ENCODE peak calls at places on chromosome 15, in nine cellular contexts. One of them, this sample, is unnamed. For H3K4me1, the result is how much of the 10 kb centered on the place peaks cover.

GRCh38 chr15:68885070-68885469 is 45.3 kb upstream of the SPESP1 start:
- DNase-seq in heart left ventricle: no peak
- DNase-seq in heart right ventricle: no peak
- DNase-seq in tibial artery: no peak
- DNase-seq in OCI-LY7: no peak
- DNase-seq in MM.1S: no peak
- DNase-seq in mammary epithelial cell: peak
- DNase-seq in naive thymus-derived CD4-positive, alpha-beta T cell: no peak
- DNase-seq in psoas muscle: no peak
- DNase-seq in this sample: no peak

GRCh38 chr15:64845183-64845611 is 3.5 kb downstream of the PLEKHO2 start:
- DNase-seq in heart left ventricle: peak
- DNase-seq in heart right ventricle: peak
- DNase-seq in tibial artery: peak
- DNase-seq in OCI-LY7: peak
- DNase-seq in MM.1S: no peak
- DNase-seq in mammary epithelial cell: no peak
- DNase-seq in naive thymus-derived CD4-positive, alpha-beta T cell: no peak
- DNase-seq in psoas muscle: no peak
- DNase-seq in this sample: peak

GRCh38 chr15:25501828-25502446 is 63.1 kb upstream of the UBE3A start:
- DNase-seq in heart left ventricle: no peak
- DNase-seq in heart right ventricle: no peak
- DNase-seq in tibial artery: no peak
- DNase-seq in OCI-LY7: peak
- DNase-seq in MM.1S: peak
- DNase-seq in mammary epithelial cell: no peak
- DNase-seq in naive thymus-derived CD4-positive, alpha-beta T cell: no peak
- DNase-seq in psoas muscle: no peak
- DNase-seq in this sample: no peak

GRCh38 chr15:60384052-60384451 is 13.7 kb downstream of the ANXA2 start:
- DNase-seq in heart left ventricle: no peak
- DNase-seq in heart right ventricle: no peak
- DNase-seq in tibial artery: no peak
- DNase-seq in OCI-LY7: no peak
- DNase-seq in MM.1S: no peak
- DNase-seq in mammary epithelial cell: no peak
- DNase-seq in naive thymus-derived CD4-positive, alpha-beta T cell: no peak
- DNase-seq in psoas muscle: no peak
- DNase-seq in this sample: no peak

GRCh38 chr15:95087253-95087609 is 855.9 kb downstream of the MCTP2 start:
- DNase-seq in heart left ventricle: no peak
- DNase-seq in heart right ventricle: no peak
- DNase-seq in tibial artery: no peak
- DNase-seq in OCI-LY7: no peak
- DNase-seq in MM.1S: no peak
- DNase-seq in mammary epithelial cell: no peak
- DNase-seq in naive thymus-derived CD4-positive, alpha-beta T cell: no peak
- DNase-seq in psoas muscle: no peak
- DNase-seq in this sample: no peak

GRCh38 chr15:83930813-83931212 is 276.9 kb downstream of the ADAMTSL3 start:
- DNase-seq in heart left ventricle: no peak
- DNase-seq in heart right ventricle: no peak
- DNase-seq in tibial artery: no peak
- DNase-seq in OCI-LY7: no peak
- DNase-seq in MM.1S: no peak
- DNase-seq in mammary epithelial cell: peak
- DNase-seq in naive thymus-derived CD4-positive, alpha-beta T cell: no peak
- DNase-seq in psoas muscle: no peak
- DNase-seq in this sample: no peak

GRCh38 chr15:69045810-69046209 is 31.3 kb downstream of the NOX5 start:
- DNase-seq in heart left ventricle: no peak
- DNase-seq in heart right ventricle: no peak
- DNase-seq in tibial artery: no peak
- DNase-seq in OCI-LY7: no peak
- DNase-seq in MM.1S: no peak
- DNase-seq in mammary epithelial cell: peak
- DNase-seq in naive thymus-derived CD4-positive, alpha-beta T cell: no peak
- DNase-seq in psoas muscle: no peak
- DNase-seq in this sample: no peak

GRCh38 chr15:55764398-55764797 is 21.4 kb upstream of the PRTG start:
- DNase-seq in heart left ventricle: no peak
- DNase-seq in heart right ventricle: no peak
- DNase-seq in tibial artery: no peak
- DNase-seq in OCI-LY7: no peak
- DNase-seq in MM.1S: no peak
- DNase-seq in mammary epithelial cell: no peak
- DNase-seq in naive thymus-derived CD4-positive, alpha-beta T cell: no peak
- DNase-seq in psoas muscle: no peak
- DNase-seq in this sample: no peak

GRCh38 chr15:101498076-101498730 is 8.7 kb upstream of the PCSK6 start:
- DNase-seq in heart left ventricle: no peak
- DNase-seq in heart right ventricle: no peak
- DNase-seq in tibial artery: no peak
- DNase-seq in OCI-LY7: no peak
- DNase-seq in MM.1S: no peak
- DNase-seq in mammary epithelial cell: no peak
- DNase-seq in naive thymus-derived CD4-positive, alpha-beta T cell: no peak
- DNase-seq in psoas muscle: no peak
- DNase-seq in this sample: no peak

GRCh38 chr15:101500865-101501551 is 11.5 kb upstream of the PCSK6 start:
- DNase-seq in heart left ventricle: no peak
- DNase-seq in heart right ventricle: no peak
- DNase-seq in tibial artery: no peak
- DNase-seq in OCI-LY7: no peak
- DNase-seq in MM.1S: no peak
- DNase-seq in mammary epithelial cell: no peak
- DNase-seq in naive thymus-derived CD4-positive, alpha-beta T cell: no peak
- DNase-seq in psoas muscle: no peak
- DNase-seq in this sample: no peak

GRCh38 chr15:101498731-101499480 is 9.4 kb upstream of the PCSK6 start:
- DNase-seq in heart left ventricle: no peak
- DNase-seq in heart right ventricle: no peak
- DNase-seq in tibial artery: no peak
- DNase-seq in OCI-LY7: no peak
- DNase-seq in MM.1S: no peak
- DNase-seq in mammary epithelial cell: no peak
- DNase-seq in naive thymus-derived CD4-positive, alpha-beta T cell: no peak
- DNase-seq in psoas muscle: no peak
- DNase-seq in this sample: no peak

GRCh38 chr15:101501703-101502373 is 12.3 kb upstream of the PCSK6 start:
- DNase-seq in heart left ventricle: peak
- DNase-seq in heart right ventricle: no peak
- DNase-seq in tibial artery: no peak
- DNase-seq in OCI-LY7: peak
- DNase-seq in MM.1S: no peak
- DNase-seq in mammary epithelial cell: no peak
- DNase-seq in naive thymus-derived CD4-positive, alpha-beta T cell: peak
- DNase-seq in psoas muscle: peak
- DNase-seq in this sample: no peak

GRCh38 chr15:101499863-101500713 is 10.6 kb upstream of the PCSK6 start:
- DNase-seq in heart left ventricle: peak
- DNase-seq in heart right ventricle: peak
- DNase-seq in tibial artery: no peak
- DNase-seq in OCI-LY7: no peak
- DNase-seq in MM.1S: peak
- DNase-seq in mammary epithelial cell: no peak
- DNase-seq in naive thymus-derived CD4-positive, alpha-beta T cell: no peak
- DNase-seq in psoas muscle: peak
- DNase-seq in this sample: no peak
- H3K27ac ChIP-seq in heart left ventricle: no peak
- H3K27ac ChIP-seq in heart right ventricle: peak
- H3K27ac ChIP-seq in tibial artery: no peak
- H3K27ac ChIP-seq in OCI-LY7: no peak
- H3K27ac ChIP-seq in MM.1S: no peak
- H3K27ac ChIP-seq in mammary epithelial cell: no peak
- H3K27ac ChIP-seq in naive thymus-derived CD4-positive, alpha-beta T cell: no peak
- H3K27ac ChIP-seq in psoas muscle: peak
- H3K27ac ChIP-seq in this sample: no peak

GRCh38 chr15:39588531-39589192 is 7.8 kb downstream of the THBS1 start:
- DNase-seq in heart left ventricle: no peak
- DNase-seq in heart right ventricle: no peak
- DNase-seq in tibial artery: no peak
- DNase-seq in OCI-LY7: no peak
- DNase-seq in MM.1S: no peak
- DNase-seq in mammary epithelial cell: peak
- DNase-seq in naive thymus-derived CD4-positive, alpha-beta T cell: no peak
- DNase-seq in psoas muscle: no peak
- DNase-seq in this sample: no peak

GRCh38 chr15:39591896-39592315 is 11.0 kb downstream of the THBS1 start:
- DNase-seq in heart left ventricle: no peak
- DNase-seq in heart right ventricle: no peak
- DNase-seq in tibial artery: no peak
- DNase-seq in OCI-LY7: no peak
- DNase-seq in MM.1S: no peak
- DNase-seq in mammary epithelial cell: no peak
- DNase-seq in naive thymus-derived CD4-positive, alpha-beta T cell: no peak
- DNase-seq in psoas muscle: no peak
- DNase-seq in this sample: no peak

GRCh38 chr15:39591141-39591895 is 10.4 kb downstream of the THBS1 start:
- DNase-seq in heart left ventricle: no peak
- DNase-seq in heart right ventricle: no peak
- DNase-seq in tibial artery: no peak
- DNase-seq in OCI-LY7: no peak
- DNase-seq in MM.1S: no peak
- DNase-seq in mammary epithelial cell: peak
- DNase-seq in naive thymus-derived CD4-positive, alpha-beta T cell: no peak
- DNase-seq in psoas muscle: no peak
- DNase-seq in this sample: no peak

GRCh38 chr15:39589193-39589814 is 8.4 kb downstream of the THBS1 start:
- DNase-seq in heart left ventricle: no peak
- DNase-seq in heart right ventricle: no peak
- DNase-seq in tibial artery: no peak
- DNase-seq in OCI-LY7: no peak
- DNase-seq in MM.1S: no peak
- DNase-seq in mammary epithelial cell: peak
- DNase-seq in naive thymus-derived CD4-positive, alpha-beta T cell: no peak
- DNase-seq in psoas muscle: no peak
- DNase-seq in this sample: no peak

GRCh38 chr15:39589815-39590644 is 9.2 kb downstream of the THBS1 start:
- DNase-seq in heart left ventricle: no peak
- DNase-seq in heart right ventricle: no peak
- DNase-seq in tibial artery: no peak
- DNase-seq in OCI-LY7: no peak
- DNase-seq in MM.1S: no peak
- DNase-seq in mammary epithelial cell: no peak
- DNase-seq in naive thymus-derived CD4-positive, alpha-beta T cell: no peak
- DNase-seq in psoas muscle: no peak
- DNase-seq in this sample: no peak
- H3K4me3 ChIP-seq in heart left ventricle: no peak
- H3K4me3 ChIP-seq in heart right ventricle: no peak
- H3K4me3 ChIP-seq in tibial artery: no peak
- H3K4me3 ChIP-seq in OCI-LY7: no peak
- H3K4me3 ChIP-seq in MM.1S: no peak
- H3K4me3 ChIP-seq in mammary epithelial cell: no peak
- H3K4me3 ChIP-seq in naive thymus-derived CD4-positive, alpha-beta T cell: no peak
- H3K4me3 ChIP-seq in psoas muscle: no peak
- H3K4me3 ChIP-seq in this sample: no peak

GRCh38 chr15:40458495-40459371 is 12.1 kb upstream of the CHST14 start:
- DNase-seq in heart left ventricle: no peak
- DNase-seq in heart right ventricle: no peak
- DNase-seq in tibial artery: no peak
- DNase-seq in OCI-LY7: no peak
- DNase-seq in MM.1S: no peak
- DNase-seq in mammary epithelial cell: no peak
- DNase-seq in naive thymus-derived CD4-positive, alpha-beta T cell: no peak
- DNase-seq in psoas muscle: no peak
- DNase-seq in this sample: peak

GRCh38 chr15:40454904-40455391 is 14.2 kb downstream of the BAHD1 start:
- DNase-seq in heart left ventricle: no peak
- DNase-seq in heart right ventricle: no peak
- DNase-seq in tibial artery: no peak
- DNase-seq in OCI-LY7: no peak
- DNase-seq in MM.1S: no peak
- DNase-seq in mammary epithelial cell: peak
- DNase-seq in naive thymus-derived CD4-positive, alpha-beta T cell: no peak
- DNase-seq in psoas muscle: no peak
- DNase-seq in this sample: no peak

GRCh38 chr15:40456299-40456712 is 14.5 kb upstream of the CHST14 start:
- DNase-seq in heart left ventricle: no peak
- DNase-seq in heart right ventricle: peak
- DNase-seq in tibial artery: no peak
- DNase-seq in OCI-LY7: no peak
- DNase-seq in MM.1S: no peak
- DNase-seq in mammary epithelial cell: peak
- DNase-seq in naive thymus-derived CD4-positive, alpha-beta T cell: no peak
- DNase-seq in psoas muscle: peak
- DNase-seq in this sample: peak

GRCh38 chr15:40459391-40460015 is 11.3 kb upstream of the CHST14 start:
- DNase-seq in heart left ventricle: no peak
- DNase-seq in heart right ventricle: no peak
- DNase-seq in tibial artery: no peak
- DNase-seq in OCI-LY7: no peak
- DNase-seq in MM.1S: no peak
- DNase-seq in mammary epithelial cell: no peak
- DNase-seq in naive thymus-derived CD4-positive, alpha-beta T cell: no peak
- DNase-seq in psoas muscle: no peak
- DNase-seq in this sample: peak

DNA sequence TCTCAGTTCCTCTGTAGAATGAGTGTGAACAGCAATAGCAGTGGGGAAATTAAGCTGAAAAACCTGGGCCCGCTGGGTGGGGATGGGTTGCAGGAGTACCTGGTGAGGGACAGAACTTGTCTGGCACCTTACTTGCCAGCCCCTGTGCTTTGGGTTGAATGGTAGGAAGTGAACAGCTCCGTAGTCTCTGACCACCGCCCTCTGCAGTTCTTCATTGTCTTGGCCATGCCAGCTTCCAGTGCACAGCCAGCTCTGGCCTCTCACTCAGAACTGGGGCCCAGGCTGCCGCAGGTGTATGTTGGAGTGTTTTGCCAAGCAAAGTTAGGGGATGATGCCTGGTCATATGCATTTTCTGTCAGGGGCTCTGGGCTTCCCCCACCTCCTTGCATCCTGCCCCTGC is 14.0 kb upstream of the CHST14 start:
- DNase-seq in heart left ventricle: no peak
- DNase-seq in heart right ventricle: no peak
- DNase-seq in tibial artery: no peak
- DNase-seq in OCI-LY7: no peak
- DNase-seq in MM.1S: no peak
- DNase-seq in mammary epithelial cell: no peak
- DNase-seq in naive thymus-derived CD4-positive, alpha-beta T cell: no peak
- DNase-seq in psoas muscle: no peak
- DNase-seq in this sample: no peak
- H3K4me1 ChIP-seq in heart left ventricle: half or more
- H3K4me1 ChIP-seq in heart right ventricle: under half
- H3K4me1 ChIP-seq in tibial artery: under half
- H3K4me1 ChIP-seq in OCI-LY7: under half
- H3K4me1 ChIP-seq in MM.1S: under half
- H3K4me1 ChIP-seq in mammary epithelial cell: under half
- H3K4me1 ChIP-seq in naive thymus-derived CD4-positive, alpha-beta T cell: under half
- H3K4me1 ChIP-seq in psoas muscle: under half
- H3K4me1 ChIP-seq in this sample: half or more

GRCh38 chr15:73685561-73685960 is 1.4 kb downstream of the CD276 start:
- DNase-seq in heart left ventricle: no peak
- DNase-seq in heart right ventricle: no peak
- DNase-seq in tibial artery: no peak
- DNase-seq in OCI-LY7: no peak
- DNase-seq in MM.1S: no peak
- DNase-seq in mammary epithelial cell: no peak
- DNase-seq in naive thymus-derived CD4-positive, alpha-beta T cell: no peak
- DNase-seq in psoas muscle: no peak
- DNase-seq in this sample: no peak

GRCh38 chr15:73691398-73691797 is 7.2 kb downstream of the CD276 start:
- DNase-seq in heart left ventricle: peak
- DNase-seq in heart right ventricle: peak
- DNase-seq in tibial artery: peak
- DNase-seq in OCI-LY7: no peak
- DNase-seq in MM.1S: no peak
- DNase-seq in mammary epithelial cell: peak
- DNase-seq in naive thymus-derived CD4-positive, alpha-beta T cell: no peak
- DNase-seq in psoas muscle: peak
- DNase-seq in this sample: no peak

GRCh38 chr15:73685981-73686380 is 1.8 kb downstream of the CD276 start:
- DNase-seq in heart left ventricle: no peak
- DNase-seq in heart right ventricle: no peak
- DNase-seq in tibial artery: no peak
- DNase-seq in OCI-LY7: no peak
- DNase-seq in MM.1S: no peak
- DNase-seq in mammary epithelial cell: no peak
- DNase-seq in naive thymus-derived CD4-positive, alpha-beta T cell: no peak
- DNase-seq in psoas muscle: no peak
- DNase-seq in this sample: no peak

GRCh38 chr15:73686781-73687256 is 2.6 kb downstream of the CD276 start:
- DNase-seq in heart left ventricle: no peak
- DNase-seq in heart right ventricle: no peak
- DNase-seq in tibial artery: peak
- DNase-seq in OCI-LY7: no peak
- DNase-seq in MM.1S: no peak
- DNase-seq in mammary epithelial cell: peak
- DNase-seq in naive thymus-derived CD4-positive, alpha-beta T cell: no peak
- DNase-seq in psoas muscle: no peak
- DNase-seq in this sample: no peak

GRCh38 chr15:73688455-73688854 is 4.3 kb downstream of the CD276 start:
- DNase-seq in heart left ventricle: no peak
- DNase-seq in heart right ventricle: no peak
- DNase-seq in tibial artery: no peak
- DNase-seq in OCI-LY7: no peak
- DNase-seq in MM.1S: no peak
- DNase-seq in mammary epithelial cell: no peak
- DNase-seq in naive thymus-derived CD4-positive, alpha-beta T cell: no peak
- DNase-seq in psoas muscle: no peak
- DNase-seq in this sample: no peak
- H3K27ac ChIP-seq in heart left ventricle: no peak
- H3K27ac ChIP-seq in heart right ventricle: peak
- H3K27ac ChIP-seq in tibial artery: peak
- H3K27ac ChIP-seq in OCI-LY7: no peak
- H3K27ac ChIP-seq in MM.1S: no peak
- H3K27ac ChIP-seq in mammary epithelial cell: no peak
- H3K27ac ChIP-seq in naive thymus-derived CD4-positive, alpha-beta T cell: no peak
- H3K27ac ChIP-seq in psoas muscle: no peak
- H3K27ac ChIP-seq in this sample: no peak

This sample was measured in left lung.